ENCODE peak calls at places on chromosomes 7 and 10, in six cellular contexts. A, V, Y, D, R and L are unnamed samples.

GRCh38 chr10:104574470-104575213 is 66.4 kb upstream of the SORCS3 start:
- DNase-seq in A (no peak), V (no peak), Y (peak), D (no peak), R (no peak), L (no peak)

GRCh38 chr10:84743483-84743882 is 415.1 kb downstream of the CCSER2 start:
- DNase-seq in A (no peak), V (no peak), Y (no peak), D (peak), R (no peak), L (no peak)

GRCh38 chr7:33062023-33062781 is at the start of gene NT5C3A:
- DNase-seq in A (no peak), V (peak), Y (peak), D (peak), R (peak), L (peak)

GRCh38 chr7:30074422-30075030 is 46.3 kb downstream of the PLEKHA8 start:
- DNase-seq in A (no peak), V (no peak), Y (peak), D (peak), R (no peak), L (peak)

GRCh38 chr7:10637991-10638390 is 335.7 kb upstream of the PHF14 start:
- DNase-seq in A (no peak), V (no peak), Y (no peak), D (no peak), R (no peak), L (no peak)

GRCh38 chr7:132508724-132509348 is 67.4 kb downstream of the PLXNA4 start:
- DNase-seq in A (no peak), V (no peak), Y (no peak), D (no peak), R (no peak), L (no peak)

GRCh38 chr10:98045785-98046389 is 15.5 kb upstream of the CRTAC1 start:
- DNase-seq in A (peak), V (peak), Y (peak), D (peak), R (no peak), L (no peak)

GRCh38 chr7:34451923-34452322 is 206.1 kb upstream of the NPSR1 start:
- DNase-seq in A (no peak), V (no peak), Y (peak), D (no peak), R (no peak), L (no peak)

GRCh38 chr10:133159950-133160812 is at the start of gene KNDC1:
- DNase-seq in A (no peak), V (peak), Y (peak), D (peak), R (no peak), L (peak)

GRCh38 chr10:62861507-62861906 is 45.3 kb upstream of the EGR2 start:
- DNase-seq in A (no peak), V (no peak), Y (peak), D (peak), R (no peak), L (no peak)

GRCh38 chr10:59876695-59877094 is 29.7 kb downstream of the CCDC6 start:
- DNase-seq in A (no peak), V (no peak), Y (peak), D (no peak), R (no peak), L (no peak)

GRCh38 chr10:126500866-126501265 is 112.6 kb upstream of the ADAM12 start:
- DNase-seq in A (no peak), V (no peak), Y (peak), D (no peak), R (no peak), L (no peak)

GRCh38 chr10:95976295-95977229 is 66.8 kb upstream of the CCNJ start:
- DNase-seq in A (no peak), V (no peak), Y (no peak), D (no peak), R (no peak), L (no peak)

GRCh38 chr7:139827042-139827441 is 2.0 kb upstream of the TBXAS1 start:
- DNase-seq in A (no peak), V (no peak), Y (no peak), D (no peak), R (no peak), L (no peak)

GRCh38 chr10:122128357-122128756 is 139.4 kb downstream of the TACC2 start:
- DNase-seq in A (no peak), V (no peak), Y (no peak), D (no peak), R (peak), L (no peak)

GRCh38 chr7:83827036-83827435 is 178.1 kb upstream of the SEMA3E start:
- DNase-seq in A (no peak), V (no peak), Y (peak), D (no peak), R (no peak), L (no peak)

DNA sequence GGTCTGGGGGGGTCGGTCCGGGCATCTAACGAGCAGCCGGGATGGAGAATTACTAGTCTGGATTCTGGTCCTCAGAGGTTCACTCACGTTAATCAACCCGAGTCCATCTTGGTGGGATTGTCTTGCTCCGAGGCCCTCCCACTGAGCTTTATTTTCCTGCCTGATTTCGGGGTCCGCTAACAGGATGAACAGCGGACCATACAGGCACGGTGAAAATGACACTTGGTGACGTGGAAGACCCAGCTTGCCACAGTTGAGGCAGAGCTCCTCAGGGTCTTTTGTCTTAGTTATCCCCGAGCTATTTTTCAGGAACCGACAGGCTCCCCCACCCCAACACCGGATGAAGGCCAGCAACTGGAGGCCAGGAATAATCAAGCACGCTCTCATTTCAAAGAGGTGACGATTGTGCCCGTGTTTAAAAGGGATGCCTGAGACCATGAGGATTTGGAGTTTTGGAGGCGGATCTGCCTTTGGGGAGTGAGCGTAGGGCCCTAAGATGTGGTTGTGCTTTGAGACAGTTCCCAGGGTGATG is 517 bp upstream of the LRRD1 start:
- DNase-seq in A (no peak), V (no peak), Y (peak), D (no peak), R (peak), L (no peak)
- H3K4me3 ChIP-seq in A (peak), V (peak), Y (peak), D (no peak), R (peak), L (no peak)

DNA sequence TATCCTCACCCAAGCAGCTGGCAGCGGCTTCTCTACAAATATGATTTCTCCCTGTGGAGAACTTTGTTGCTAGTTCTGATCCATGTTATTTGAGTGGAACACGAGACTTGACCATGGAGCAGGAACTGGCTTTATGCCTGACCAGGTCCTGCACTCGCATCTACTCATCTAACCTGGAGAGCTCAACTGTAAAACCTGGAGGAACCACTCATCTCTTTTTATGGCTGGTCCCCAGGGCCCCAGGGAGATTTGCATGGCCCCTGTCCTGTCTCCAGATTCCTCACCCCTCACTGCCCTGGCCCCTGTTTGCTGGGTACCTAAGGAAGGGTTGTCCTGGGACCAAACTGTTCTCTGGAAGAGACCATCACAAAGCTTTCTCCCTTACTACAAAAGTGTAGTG is 16.0 kb downstream of the TCAF1 start:
- DNase-seq in A (no peak), V (no peak), Y (no peak), D (no peak), R (no peak), L (no peak)
- H3K4me3 ChIP-seq in A (no peak), V (no peak), Y (no peak), D (no peak), R (no peak), L (no peak)

GRCh38 chr10:13528138-13528874 is 508 bp downstream of the BEND7 start:
- DNase-seq in A (no peak), V (peak), Y (no peak), D (no peak), R (no peak), L (no peak)

GRCh38 chr10:13527864-13528137 is 1.0 kb downstream of the BEND7 start:
- DNase-seq in A (no peak), V (no peak), Y (no peak), D (no peak), R (no peak), L (no peak)

GRCh38 chr10:13525683-13526082 is 3.1 kb downstream of the BEND7 start:
- DNase-seq in A (no peak), V (no peak), Y (no peak), D (no peak), R (no peak), L (no peak)

GRCh38 chr10:13528875-13529713 is at the start of gene BEND7:
- DNase-seq in A (no peak), V (peak), Y (no peak), D (peak), R (no peak), L (no peak)

GRCh38 chr10:13526952-13527863 is 1.6 kb downstream of the BEND7 start:
- DNase-seq in A (peak), V (no peak), Y (peak), D (no peak), R (no peak), L (no peak)
- H3K4me3 ChIP-seq in A (peak), V (peak), Y (peak), D (no peak), R (peak), L (no peak)

GRCh38 chr7:100890640-100891521 is 1.4 kb upstream of the UFSP1 start:
- DNase-seq in A (no peak), V (no peak), Y (no peak), D (peak), R (no peak), L (no peak)
- H3K4me3 ChIP-seq in A (peak), V (peak), Y (peak), D (peak), R (peak), L (peak)